ENCODE peak calls at places on chromosomes 4 and X, in nine cellular contexts. One of them, this sample, is unnamed.

GRCh38 chr4:163949976-163950601 is 455.6 kb downstream of the TMA16 start:
- DNase-seq in NCI-H2081: no peak
- DNase-seq in amniotic stem cell: no peak
- DNase-seq in H54: no peak
- DNase-seq in colonic mucosa: no peak
- DNase-seq in activated CD8-positive, alpha-beta memory T cell treated with anti-CD3 and anti-CD28 coated beads for 24 hours: no peak
- DNase-seq in cardiac muscle cell: no peak
- DNase-seq in HTR-8/SVneo: no peak
- DNase-seq in pancreas: peak
- DNase-seq in this sample: no peak

GRCh38 chrX:54181196-54181953 is 1.7 kb downstream of the FAM120C start:
- DNase-seq in HTR-8/SVneo: no peak
- DNase-seq in NCI-H2081: no peak
- DNase-seq in pancreas: no peak
- DNase-seq in H54: no peak
- DNase-seq in colonic mucosa: no peak
- DNase-seq in cardiac muscle cell: no peak
- DNase-seq in amniotic stem cell: no peak
- DNase-seq in activated CD8-positive, alpha-beta memory T cell treated with anti-CD3 and anti-CD28 coated beads for 24 hours: no peak
- DNase-seq in this sample: no peak

GRCh38 chr4:7358100-7358735 is 76.5 kb downstream of the PSAPL1 start:
- DNase-seq in cardiac muscle cell: no peak
- DNase-seq in H54: peak
- DNase-seq in pancreas: no peak
- DNase-seq in amniotic stem cell: peak
- DNase-seq in colonic mucosa: no peak
- DNase-seq in activated CD8-positive, alpha-beta memory T cell treated with anti-CD3 and anti-CD28 coated beads for 24 hours: no peak
- DNase-seq in HTR-8/SVneo: peak
- DNase-seq in NCI-H2081: no peak
- DNase-seq in this sample: no peak

GRCh38 chr4:100555791-100556190 is 38.0 kb upstream of the EMCN start:
- DNase-seq in H54: no peak
- DNase-seq in HTR-8/SVneo: no peak
- DNase-seq in colonic mucosa: no peak
- DNase-seq in NCI-H2081: no peak
- DNase-seq in activated CD8-positive, alpha-beta memory T cell treated with anti-CD3 and anti-CD28 coated beads for 24 hours: no peak
- DNase-seq in cardiac muscle cell: no peak
- DNase-seq in pancreas: no peak
- DNase-seq in amniotic stem cell: no peak
- DNase-seq in this sample: no peak

GRCh38 chr4:67762091-67762490 is 7.9 kb upstream of the GNRHR start:
- DNase-seq in H54: no peak
- DNase-seq in activated CD8-positive, alpha-beta memory T cell treated with anti-CD3 and anti-CD28 coated beads for 24 hours: no peak
- DNase-seq in NCI-H2081: no peak
- DNase-seq in HTR-8/SVneo: no peak
- DNase-seq in amniotic stem cell: no peak
- DNase-seq in colonic mucosa: no peak
- DNase-seq in cardiac muscle cell: no peak
- DNase-seq in pancreas: no peak
- DNase-seq in this sample: no peak

GRCh38 chr4:165164257-165164656 is 43.1 kb upstream of the KLHL2 start:
- DNase-seq in HTR-8/SVneo: no peak
- DNase-seq in activated CD8-positive, alpha-beta memory T cell treated with anti-CD3 and anti-CD28 coated beads for 24 hours: no peak
- DNase-seq in H54: no peak
- DNase-seq in cardiac muscle cell: no peak
- DNase-seq in pancreas: no peak
- DNase-seq in amniotic stem cell: no peak
- DNase-seq in colonic mucosa: no peak
- DNase-seq in NCI-H2081: no peak
- DNase-seq in this sample: no peak

GRCh38 chr4:22385615-22386014 is 130.3 kb downstream of the ADGRA3 start:
- DNase-seq in colonic mucosa: no peak
- DNase-seq in NCI-H2081: no peak
- DNase-seq in activated CD8-positive, alpha-beta memory T cell treated with anti-CD3 and anti-CD28 coated beads for 24 hours: no peak
- DNase-seq in HTR-8/SVneo: peak
- DNase-seq in amniotic stem cell: peak
- DNase-seq in cardiac muscle cell: no peak
- DNase-seq in pancreas: no peak
- DNase-seq in H54: peak
- DNase-seq in this sample: no peak

GRCh38 chr4:174422893-174423256 is 99.4 kb downstream of the HPGD start:
- DNase-seq in amniotic stem cell: no peak
- DNase-seq in activated CD8-positive, alpha-beta memory T cell treated with anti-CD3 and anti-CD28 coated beads for 24 hours: no peak
- DNase-seq in HTR-8/SVneo: no peak
- DNase-seq in H54: no peak
- DNase-seq in cardiac muscle cell: no peak
- DNase-seq in colonic mucosa: no peak
- DNase-seq in NCI-H2081: no peak
- DNase-seq in pancreas: no peak
- DNase-seq in this sample: no peak

GRCh38 chrX:36573720-36574119 is 434.4 kb upstream of the FAM47C start:
- DNase-seq in HTR-8/SVneo: no peak
- DNase-seq in NCI-H2081: no peak
- DNase-seq in cardiac muscle cell: no peak
- DNase-seq in colonic mucosa: no peak
- DNase-seq in amniotic stem cell: no peak
- DNase-seq in pancreas: no peak
- DNase-seq in activated CD8-positive, alpha-beta memory T cell treated with anti-CD3 and anti-CD28 coated beads for 24 hours: no peak
- DNase-seq in H54: no peak
- DNase-seq in this sample: no peak

GRCh38 chrX:149506349-149506748 is 1.2 kb upstream of the IDS start:
- DNase-seq in pancreas: no peak
- DNase-seq in NCI-H2081: no peak
- DNase-seq in colonic mucosa: no peak
- DNase-seq in amniotic stem cell: no peak
- DNase-seq in activated CD8-positive, alpha-beta memory T cell treated with anti-CD3 and anti-CD28 coated beads for 24 hours: no peak
- DNase-seq in HTR-8/SVneo: no peak
- DNase-seq in cardiac muscle cell: no peak
- DNase-seq in H54: no peak
- DNase-seq in this sample: no peak

GRCh38 chr4:7769936-7770674 is 169.6 kb downstream of the AFAP1 start:
- DNase-seq in NCI-H2081: no peak
- DNase-seq in HTR-8/SVneo: peak
- DNase-seq in cardiac muscle cell: peak
- DNase-seq in amniotic stem cell: no peak
- DNase-seq in activated CD8-positive, alpha-beta memory T cell treated with anti-CD3 and anti-CD28 coated beads for 24 hours: no peak
- DNase-seq in H54: no peak
- DNase-seq in pancreas: no peak
- DNase-seq in colonic mucosa: no peak
- DNase-seq in this sample: no peak

GRCh38 chr4:102500371-102501175 is 586 bp upstream of the NFKB1 start:
- DNase-seq in colonic mucosa: peak
- DNase-seq in cardiac muscle cell: peak
- DNase-seq in HTR-8/SVneo: peak
- DNase-seq in pancreas: peak
- DNase-seq in H54: peak
- DNase-seq in activated CD8-positive, alpha-beta memory T cell treated with anti-CD3 and anti-CD28 coated beads for 24 hours: peak
- DNase-seq in NCI-H2081: peak
- DNase-seq in amniotic stem cell: peak
- DNase-seq in this sample: no peak

This sample was measured in activated gamma-delta T cell.